ENCODE peak calls at places on chromosomes 7 and 10, in six cellular contexts. One of them, this sample, is unnamed.
A peak's percentile ranks its signal among the peaks of the same experiment; 100 is the strongest.

GRCh38 chr10:75261813-75262725 is 26.3 kb upstream of the COMTD1 start:
- DNase-seq in MM.1S: no peak
- DNase-seq in PC-3: peak; percentile 87
- DNase-seq in SK-N-MC: no peak
- DNase-seq in GM23338: no peak
- DNase-seq in colonic mucosa: peak; percentile 48
- DNase-seq in this sample: no peak

GRCh38 chr7:5213286-5213645 is 23.2 kb downstream of the WIPI2 start:
- DNase-seq in MM.1S: no peak
- DNase-seq in PC-3: no peak
- DNase-seq in SK-N-MC: no peak
- DNase-seq in GM23338: no peak
- DNase-seq in colonic mucosa: no peak
- DNase-seq in this sample: no peak

GRCh38 chr10:116918583-116918982 is 69.3 kb downstream of the ENO4 start:
- DNase-seq in MM.1S: no peak
- DNase-seq in PC-3: no peak
- DNase-seq in SK-N-MC: no peak
- DNase-seq in GM23338: no peak
- DNase-seq in colonic mucosa: no peak
- DNase-seq in this sample: no peak

GRCh38 chr7:55557666-55558188 is 14.6 kb downstream of the VOPP1 start:
- DNase-seq in MM.1S: peak; percentile 87
- DNase-seq in PC-3: no peak
- DNase-seq in SK-N-MC: no peak
- DNase-seq in GM23338: peak; percentile 77
- DNase-seq in colonic mucosa: no peak
- DNase-seq in this sample: no peak

GRCh38 chr7:32879460-32879859 is 12.1 kb downstream of the KBTBD2 start:
- DNase-seq in MM.1S: no peak
- DNase-seq in PC-3: no peak
- DNase-seq in SK-N-MC: no peak
- DNase-seq in GM23338: no peak
- DNase-seq in colonic mucosa: no peak
- DNase-seq in this sample: no peak

GRCh38 chr7:35725280-35725680 is 30.3 kb upstream of the HERPUD2 start:
- DNase-seq in MM.1S: peak; percentile 98
- DNase-seq in PC-3: no peak
- DNase-seq in SK-N-MC: no peak
- DNase-seq in GM23338: peak; percentile 27
- DNase-seq in colonic mucosa: no peak
- DNase-seq in this sample: no peak

GRCh38 chr7:8175929-8176369 is 86.0 kb downstream of the ICA1 start:
- DNase-seq in MM.1S: no peak
- DNase-seq in PC-3: no peak
- DNase-seq in SK-N-MC: no peak
- DNase-seq in GM23338: no peak
- DNase-seq in colonic mucosa: no peak
- DNase-seq in this sample: no peak

GRCh38 chr7:13240349-13240748 is 552.9 kb downstream of the ARL4A start:
- DNase-seq in MM.1S: no peak
- DNase-seq in PC-3: peak; percentile 7
- DNase-seq in SK-N-MC: no peak
- DNase-seq in GM23338: peak; percentile 14
- DNase-seq in colonic mucosa: no peak
- DNase-seq in this sample: peak; percentile 69

GRCh38 chr7:41428330-41428729 is 274.6 kb downstream of the INHBA start:
- DNase-seq in MM.1S: no peak
- DNase-seq in PC-3: no peak
- DNase-seq in SK-N-MC: no peak
- DNase-seq in GM23338: no peak
- DNase-seq in colonic mucosa: no peak
- DNase-seq in this sample: no peak

GRCh38 chr7:20229652-20230500 is 12.7 kb upstream of the MACC1 start:
- DNase-seq in MM.1S: no peak
- DNase-seq in PC-3: peak; percentile 66
- DNase-seq in SK-N-MC: no peak
- DNase-seq in GM23338: no peak
- DNase-seq in colonic mucosa: no peak
- DNase-seq in this sample: peak; percentile 83

GRCh38 chr7:71974611-71975010 is 437.5 kb downstream of the CALN1 start:
- DNase-seq in MM.1S: no peak
- DNase-seq in PC-3: no peak
- DNase-seq in SK-N-MC: no peak
- DNase-seq in GM23338: no peak
- DNase-seq in colonic mucosa: no peak
- DNase-seq in this sample: no peak
- H3K4me3 ChIP-seq in MM.1S: no peak overlapping the region
- H3K4me3 ChIP-seq in PC-3: no peak overlapping the region
- H3K4me3 ChIP-seq in SK-N-MC: no peak overlapping the region
- H3K4me3 ChIP-seq in GM23338: no peak overlapping the region
- H3K4me3 ChIP-seq in colonic mucosa: no peak overlapping the region
- H3K4me3 ChIP-seq in this sample: no peak overlapping the region

GRCh38 chr7:102426268-102427031 is 6.9 kb upstream of the ORAI2 start:
- DNase-seq in MM.1S: peak; percentile 95
- DNase-seq in PC-3: no peak
- DNase-seq in SK-N-MC: no peak
- DNase-seq in GM23338: no peak
- DNase-seq in colonic mucosa: no peak
- DNase-seq in this sample: no peak
- H3K36me3 ChIP-seq in MM.1S: no peaks in the 10 kb centered on the region
- H3K36me3 ChIP-seq in PC-3: no peaks in the 10 kb centered on the region
- H3K36me3 ChIP-seq in SK-N-MC: peaks cover 27% of the 10 kb centered on the region
- H3K36me3 ChIP-seq in GM23338: peaks cover 4% of the 10 kb centered on the region
- H3K36me3 ChIP-seq in colonic mucosa: no peaks in the 10 kb centered on the region
- H3K36me3 ChIP-seq in this sample: peaks cover 18% of the 10 kb centered on the region

GRCh38 chr10:103691267-103691666 is 164.1 kb downstream of the SH3PXD2A start:
- DNase-seq in MM.1S: no peak
- DNase-seq in PC-3: no peak
- DNase-seq in SK-N-MC: no peak
- DNase-seq in GM23338: no peak
- DNase-seq in colonic mucosa: no peak
- DNase-seq in this sample: no peak

GRCh38 chr10:103693070-103693811 is 162.1 kb downstream of the SH3PXD2A start:
- DNase-seq in MM.1S: peak; percentile 55
- DNase-seq in PC-3: no peak
- DNase-seq in SK-N-MC: no peak
- DNase-seq in GM23338: peak; percentile 44
- DNase-seq in colonic mucosa: peak; percentile 57
- DNase-seq in this sample: no peak

GRCh38 chr10:103691723-103692380 is 163.5 kb downstream of the SH3PXD2A start:
- DNase-seq in MM.1S: peak; percentile 45
- DNase-seq in PC-3: no peak
- DNase-seq in SK-N-MC: no peak
- DNase-seq in GM23338: peak; percentile 67
- DNase-seq in colonic mucosa: no peak
- DNase-seq in this sample: no peak

GRCh38 chr10:103693812-103694205 is 161.6 kb downstream of the SH3PXD2A start:
- DNase-seq in MM.1S: no peak
- DNase-seq in PC-3: no peak
- DNase-seq in SK-N-MC: no peak
- DNase-seq in GM23338: no peak
- DNase-seq in colonic mucosa: no peak
- DNase-seq in this sample: no peak

GRCh38 chr10:103692421-103693069 is 162.8 kb downstream of the SH3PXD2A start:
- DNase-seq in MM.1S: peak; percentile 76
- DNase-seq in PC-3: no peak
- DNase-seq in SK-N-MC: no peak
- DNase-seq in GM23338: peak; percentile 70
- DNase-seq in colonic mucosa: peak; percentile 40
- DNase-seq in this sample: no peak
- H3K27ac ChIP-seq in MM.1S: peak overlapping the region; percentile 26
- H3K27ac ChIP-seq in PC-3: no peak overlapping the region
- H3K27ac ChIP-seq in SK-N-MC: no peak overlapping the region
- H3K27ac ChIP-seq in GM23338: no peak overlapping the region
- H3K27ac ChIP-seq in colonic mucosa: no peak overlapping the region
- H3K27ac ChIP-seq in this sample: no peak overlapping the region

DNA sequence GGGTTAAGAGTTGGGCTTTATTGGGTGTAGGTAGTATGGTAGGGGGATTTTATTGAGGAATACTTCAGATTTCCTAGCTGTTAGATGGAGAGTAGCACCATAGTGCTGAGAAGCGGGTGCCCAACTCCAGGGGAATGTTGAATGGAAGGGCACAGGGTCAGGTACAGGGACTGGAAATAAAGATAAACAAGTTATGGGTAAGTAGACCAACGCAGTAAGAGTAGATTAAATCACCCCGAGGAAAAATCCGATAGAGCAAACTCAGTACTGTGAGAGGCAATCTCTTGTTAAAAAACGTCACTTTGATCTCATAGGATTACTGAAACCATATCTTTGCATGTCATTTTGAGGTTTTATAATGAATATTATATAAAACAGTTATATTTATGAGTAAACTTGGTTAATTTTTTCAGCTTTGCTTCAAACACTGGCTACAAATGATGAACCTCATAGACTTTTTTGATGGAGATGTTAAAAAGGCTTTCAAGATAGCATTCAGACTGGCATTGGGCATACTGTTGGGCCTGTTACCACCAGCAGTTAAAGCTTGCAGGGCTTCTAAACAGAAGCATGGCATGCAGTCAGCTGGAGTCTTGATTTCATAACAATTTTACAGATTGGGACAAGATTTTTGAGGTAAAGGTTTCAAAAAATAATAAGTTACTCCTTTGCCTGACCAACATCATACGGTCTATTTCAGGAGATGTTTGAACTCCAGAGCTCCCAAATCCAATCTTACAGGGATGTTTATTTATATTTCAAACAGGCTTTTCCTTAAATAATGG is 7.1 kb downstream of the AHR start:
- DNase-seq in MM.1S: no peak
- DNase-seq in PC-3: no peak
- DNase-seq in SK-N-MC: no peak
- DNase-seq in GM23338: no peak
- DNase-seq in colonic mucosa: no peak
- DNase-seq in this sample: no peak
- H3K4me3 ChIP-seq in MM.1S: no peak overlapping the region
- H3K4me3 ChIP-seq in PC-3: peak overlapping the region; percentile 41
- H3K4me3 ChIP-seq in SK-N-MC: no peak overlapping the region
- H3K4me3 ChIP-seq in GM23338: no peak overlapping the region
- H3K4me3 ChIP-seq in colonic mucosa: no peak overlapping the region
- H3K4me3 ChIP-seq in this sample: no peak overlapping the region

DNA sequence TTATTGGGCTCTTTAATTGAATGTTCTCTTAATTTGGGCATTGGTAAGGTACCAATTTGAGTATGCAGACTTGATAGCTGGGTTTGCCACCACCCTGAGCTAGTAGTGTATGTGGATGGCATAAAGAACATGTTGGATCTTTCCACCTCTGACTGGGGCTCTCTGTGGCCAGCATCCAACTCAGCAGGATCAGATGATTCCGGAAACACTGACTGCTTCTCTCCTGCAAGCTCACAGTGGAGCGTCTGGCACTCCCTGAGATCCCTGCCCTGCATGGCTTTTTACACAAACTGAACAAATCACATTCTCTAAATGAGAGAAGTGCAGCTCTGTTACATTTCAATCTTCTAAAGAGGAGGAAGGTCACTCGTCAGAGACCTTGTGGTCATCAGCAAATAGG is 1057.4 kb downstream of the NRG3 start:
- DNase-seq in MM.1S: no peak
- DNase-seq in PC-3: no peak
- DNase-seq in SK-N-MC: no peak
- DNase-seq in GM23338: no peak
- DNase-seq in colonic mucosa: no peak
- DNase-seq in this sample: no peak
- H3K36me3 ChIP-seq in MM.1S: no peaks in the 10 kb centered on the region
- H3K36me3 ChIP-seq in PC-3: no peaks in the 10 kb centered on the region
- H3K36me3 ChIP-seq in SK-N-MC: no peaks in the 10 kb centered on the region
- H3K36me3 ChIP-seq in GM23338: no peaks in the 10 kb centered on the region
- H3K36me3 ChIP-seq in colonic mucosa: no peaks in the 10 kb centered on the region
- H3K36me3 ChIP-seq in this sample: no peaks in the 10 kb centered on the region

GRCh38 chr7:138278601-138279000 is 181.5 kb upstream of the TRIM24 start:
- DNase-seq in MM.1S: no peak
- DNase-seq in PC-3: peak; percentile 60
- DNase-seq in SK-N-MC: no peak
- DNase-seq in GM23338: no peak
- DNase-seq in colonic mucosa: no peak
- DNase-seq in this sample: peak; percentile 28
- H3K27ac ChIP-seq in MM.1S: no peak overlapping the region
- H3K27ac ChIP-seq in PC-3: no peak overlapping the region
- H3K27ac ChIP-seq in SK-N-MC: no peak overlapping the region
- H3K27ac ChIP-seq in GM23338: no peak overlapping the region
- H3K27ac ChIP-seq in colonic mucosa: no peak overlapping the region
- H3K27ac ChIP-seq in this sample: no peak overlapping the region

DNA sequence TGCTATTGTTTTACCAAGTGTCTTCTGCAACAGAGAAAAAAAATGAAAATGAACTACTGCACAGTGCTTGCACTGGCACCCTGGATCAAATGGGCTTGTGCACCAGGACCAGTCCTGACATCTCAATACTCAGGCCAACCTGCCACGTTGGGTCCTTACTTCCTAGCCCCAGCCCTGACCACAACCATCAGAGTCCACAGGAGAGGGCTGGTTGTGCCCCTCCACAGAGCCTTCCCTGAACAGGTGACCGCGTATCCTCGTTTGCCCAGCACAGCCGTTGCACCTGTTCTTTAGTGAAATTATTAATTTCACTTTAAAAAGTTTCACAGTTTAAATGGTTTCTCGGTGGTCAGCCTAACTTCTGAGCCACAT is 79.2 kb downstream of the GRID1 start:
- DNase-seq in MM.1S: no peak
- DNase-seq in PC-3: no peak
- DNase-seq in SK-N-MC: no peak
- DNase-seq in GM23338: no peak
- DNase-seq in colonic mucosa: no peak
- DNase-seq in this sample: no peak
- H3K4me3 ChIP-seq in MM.1S: no peak overlapping the region
- H3K4me3 ChIP-seq in PC-3: no peak overlapping the region
- H3K4me3 ChIP-seq in SK-N-MC: no peak overlapping the region
- H3K4me3 ChIP-seq in GM23338: no peak overlapping the region
- H3K4me3 ChIP-seq in colonic mucosa: no peak overlapping the region
- H3K4me3 ChIP-seq in this sample: no peak overlapping the region

GRCh38 chr10:8063935-8064334 is 9.4 kb downstream of the GATA3 start:
- DNase-seq in MM.1S: no peak
- DNase-seq in PC-3: no peak
- DNase-seq in SK-N-MC: no peak
- DNase-seq in GM23338: peak; percentile 47
- DNase-seq in colonic mucosa: no peak
- DNase-seq in this sample: no peak
- H3K36me3 ChIP-seq in MM.1S: no peaks in the 10 kb centered on the region
- H3K36me3 ChIP-seq in PC-3: no peaks in the 10 kb centered on the region
- H3K36me3 ChIP-seq in SK-N-MC: no peaks in the 10 kb centered on the region
- H3K36me3 ChIP-seq in GM23338: no peaks in the 10 kb centered on the region
- H3K36me3 ChIP-seq in colonic mucosa: no peaks in the 10 kb centered on the region
- H3K36me3 ChIP-seq in this sample: no peaks in the 10 kb centered on the region

This sample was measured in brain microvascular endothelial cell.